ENCODE peak calls at places on chromosomes 6 and 20, in eight cellular contexts. H is omental fat pad, C is dorsolateral prefrontal cortex, M is pancreas, N is aorta, Q is NCI-H1105 treated with DMSO at 0.1 percent for 48 hours, J is SJSA1, A is ureter. P is an unnamed sample.

GRCh38 chr6:36956111-36956820 is 1.7 kb downstream of the PI16 start:
- DNase-seq in N (no peak), H (no peak), M (no peak), A (no peak), Q (no peak), J (no peak), C (no peak), P (no peak)

GRCh38 chr6:107634147-107635057 is 144.5 kb downstream of the SOBP start:
- DNase-seq in A (no peak), N (no peak), C (no peak), H (no peak), M (no peak), J (no peak), Q (no peak), P (no peak)

GRCh38 chr6:76708641-76709331 is 636.3 kb upstream of the IMPG1 start:
- DNase-seq in M (no peak), H (no peak), A (no peak), N (no peak), J (no peak), Q (no peak), C (no peak), P (no peak)

GRCh38 chr6:24838081-24838480 is 39.4 kb upstream of the ARMH2 start:
- DNase-seq in J (no peak), H (no peak), N (no peak), M (no peak), A (no peak), C (no peak), Q (no peak), P (no peak)

GRCh38 chr20:62401331-62401779 is 5.7 kb downstream of the CABLES2 start:
- DNase-seq in J (no peak), H (no peak), M (no peak), Q (no peak), A (no peak), N (no peak), C (no peak), P (no peak)

GRCh38 chr20:61166324-61166723 is 85.7 kb upstream of the CDH4 start:
- DNase-seq in J (no peak), H (no peak), M (no peak), N (no peak), C (no peak), A (no peak), Q (no peak), P (no peak)

GRCh38 chr20:39706089-39706721 is 744.1 kb downstream of the DHX35 start:
- DNase-seq in N (no peak), Q (peak), A (no peak), C (no peak), M (no peak), H (no peak), J (no peak), P (no peak)

GRCh38 chr6:73722318-73723060 is 26.5 kb downstream of the CD109 start:
- DNase-seq in Q (no peak), H (no peak), A (no peak), J (no peak), M (no peak), C (no peak), N (no peak), P (no peak)

GRCh38 chr6:85361643-85362014 is 88.3 kb upstream of the NT5E start:
- DNase-seq in N (no peak), M (no peak), H (no peak), J (peak), Q (no peak), A (no peak), C (no peak), P (no peak)

GRCh38 chr20:17557675-17558006 is 12.2 kb upstream of the DSTN start:
- DNase-seq in J (no peak), M (peak), Q (peak), H (no peak), C (no peak), A (peak), N (no peak), P (no peak)

GRCh38 chr20:3887870-3888614 is 1.1 kb upstream of the PANK2 start:
- DNase-seq in N (peak), Q (no peak), M (no peak), J (no peak), H (peak), C (no peak), A (no peak), P (no peak)

GRCh38 chr20:14617123-14617522 is 279.7 kb upstream of the FLRT3 start:
- DNase-seq in H (no peak), Q (no peak), A (no peak), J (no peak), C (no peak), M (no peak), N (no peak), P (no peak)

GRCh38 chr6:30481213-30481964 is 7.9 kb upstream of the HLA-E start:
- DNase-seq in Q (no peak), N (no peak), A (no peak), M (no peak), C (no peak), H (no peak), J (no peak), P (no peak)

GRCh38 chr6:78995946-78996345 is 82.1 kb downstream of the PHIP start:
- DNase-seq in N (no peak), H (no peak), M (no peak), J (no peak), Q (no peak), A (no peak), C (no peak), P (no peak)

GRCh38 chr6:1054653-1055014 is 257.3 kb upstream of the FOXQ1 start:
- DNase-seq in A (no peak), M (no peak), J (no peak), N (no peak), Q (no peak), H (no peak), C (no peak), P (no peak)

GRCh38 chr6:160930547-160931377 is 60.8 kb upstream of the MAP3K4 start:
- DNase-seq in J (peak), Q (peak), N (peak), C (peak), A (peak), H (peak), M (peak), P (peak)

GRCh38 chr6:135163440-135163738 is 17.7 kb upstream of the MYB start:
- DNase-seq in J (no peak), A (no peak), C (no peak), N (no peak), Q (no peak), H (no peak), M (no peak), P (no peak)

GRCh38 chr20:34922654-34923381 is 32.8 kb downstream of the GSS start:
- DNase-seq in A (no peak), M (peak), Q (no peak), J (no peak), N (no peak), C (no peak), H (no peak), P (no peak)

GRCh38 chr20:46520976-46521579 is 7.7 kb upstream of the ZNF334 start:
- DNase-seq in H (no peak), Q (peak), A (peak), M (peak), J (no peak), N (peak), C (peak), P (no peak)

GRCh38 chr20:33130553-33130952 is 37.4 kb upstream of the BPIFA2 start:
- DNase-seq in Q (no peak), N (no peak), J (peak), M (no peak), A (no peak), H (no peak), C (no peak), P (no peak)

GRCh38 chr6:169589699-169590257 is 112.1 kb downstream of the WDR27 start:
- DNase-seq in A (no peak), M (no peak), C (no peak), N (no peak), J (no peak), Q (peak), H (no peak), P (no peak)

GRCh38 chr6:90326404-90327057 is 29.9 kb upstream of the BACH2 start:
- DNase-seq in J (no peak), N (no peak), C (no peak), M (no peak), H (no peak), Q (no peak), A (no peak), P (no peak)

GRCh38 chr6:903746-904145 is 210.8 kb upstream of the EXOC2 start:
- DNase-seq in M (no peak), Q (no peak), H (no peak), N (no peak), J (peak), C (no peak), A (no peak), P (no peak)

GRCh38 chr20:1875762-1876161 is 19.4 kb upstream of the SIRPA start:
- DNase-seq in N (no peak), J (peak), A (no peak), C (no peak), M (no peak), Q (peak), H (no peak), P (no peak)

GRCh38 chr6:165988757-165989456 is 178.7 kb downstream of the TBXT start:
- DNase-seq in J (no peak), M (no peak), H (no peak), A (no peak), N (no peak), C (no peak), Q (peak), P (no peak)

GRCh38 chr6:79841577-79842381 is 105.6 kb downstream of the ELOVL4 start:
- DNase-seq in Q (no peak), H (no peak), A (no peak), M (no peak), N (no peak), C (no peak), J (no peak), P (no peak)

GRCh38 chr6:168210239-168211107 is 109.1 kb downstream of the DACT2 start:
- DNase-seq in M (no peak), N (no peak), H (no peak), J (no peak), Q (no peak), C (no peak), A (no peak), P (no peak)

GRCh38 chr6:38460216-38460615 is 179.5 kb downstream of the BTBD9 start:
- DNase-seq in C (no peak), M (no peak), Q (no peak), A (no peak), J (no peak), H (no peak), N (no peak), P (no peak)

GRCh38 chr6:81797594-81797993 is 45.1 kb upstream of the TENT5A start:
- DNase-seq in M (no peak), A (no peak), H (no peak), J (no peak), N (no peak), C (no peak), Q (no peak), P (no peak)

P was measured in type B pancreatic cell.